ENCODE peak calls at places on chromosome 18, in ten cellular contexts. G, Q, W, T, X, V, N, Y, J and S are unnamed samples.

GRCh38 chr18:37403100-37403781 is 162.4 kb downstream of the CELF4 start:
- DNase-seq in G (peak; percentile 20), X (no peak), V (peak; percentile 86), T (peak; percentile 38), W (no peak), J (peak; percentile 68), N (no peak), Y (no peak), Q (no peak), S (no peak)

GRCh38 chr18:13390711-13391110 is 172.2 kb downstream of the LDLRAD4 start:
- DNase-seq in T (peak; percentile 10), V (no peak), G (no peak), X (no peak), W (no peak), J (no peak), Y (no peak), Q (no peak), N (no peak), S (no peak)

GRCh38 chr18:38811209-38811608 is 1245.6 kb upstream of the CELF4 start:
- DNase-seq in V (no peak), W (no peak), J (no peak), Y (no peak), T (no peak), G (no peak), N (no peak), Q (no peak), X (no peak), S (no peak)

GRCh38 chr18:35028556-35028955 is 12.7 kb upstream of the MAPRE2 start:
- DNase-seq in W (no peak), T (no peak), N (no peak), Y (no peak), J (no peak), G (no peak), V (no peak), Q (no peak), X (no peak), S (no peak)

GRCh38 chr18:35267809-35268208 is 22.2 kb downstream of the ZSCAN30 start:
- DNase-seq in J (peak; percentile 83), W (peak; percentile 26), V (no peak), G (peak; percentile 35), Y (peak; percentile 51), T (no peak), Q (no peak), N (no peak), X (peak; percentile 69), S (no peak)

GRCh38 chr18:2935438-2936192 is 77.3 kb downstream of the LPIN2 start:
- DNase-seq in Y (no peak), T (no peak), W (no peak), J (no peak), X (no peak), V (peak; percentile 57), N (no peak), G (no peak), Q (no peak), S (no peak)

GRCh38 chr18:57542801-57543427 is 43.6 kb downstream of the FECH start:
- DNase-seq in V (peak; percentile 65), T (no peak), Y (no peak), Q (no peak), G (no peak), X (no peak), J (no peak), N (no peak), W (no peak), S (no peak)

GRCh38 chr18:49591271-49591670 is 29.4 kb downstream of the LIPG start:
- DNase-seq in J (no peak), Q (no peak), N (no peak), T (no peak), Y (no peak), W (peak; percentile 48), X (peak; percentile 53), G (no peak), V (no peak), S (no peak)

GRCh38 chr18:49016648-49017539 is 66.1 kb upstream of the SMAD7 start:
- DNase-seq in V (peak; percentile 83), W (peak; percentile 13), X (peak; percentile 65), Y (no peak), Q (no peak), J (peak; percentile 64), G (peak; percentile 75), T (peak; percentile 71), N (peak; percentile 66), S (peak; percentile 15)

GRCh38 chr18:13179566-13180113 is 38.9 kb upstream of the LDLRAD4 start:
- DNase-seq in T (no peak), G (no peak), Q (no peak), N (no peak), X (peak; percentile 87), V (no peak), J (no peak), W (peak; percentile 74), Y (no peak), S (no peak)

GRCh38 chr18:23814977-23815614 is 125.8 kb downstream of the LAMA3 start:
- DNase-seq in W (no peak), J (no peak), N (no peak), G (no peak), T (peak; percentile 30), Y (peak; percentile 29), X (no peak), V (no peak), Q (no peak), S (no peak)

GRCh38 chr18:23585007-23585871 is 1.1 kb downstream of the NPC1 start:
- DNase-seq in N (peak; percentile 38), V (no peak), Q (peak; percentile 28), Y (no peak), J (no peak), W (peak; percentile 13), X (peak; percentile 59), T (peak; percentile 50), G (no peak), S (no peak)

GRCh38 chr18:24488824-24489493 is 28.5 kb downstream of the HRH4 start:
- DNase-seq in G (no peak), Q (peak; percentile 3), J (no peak), Y (no peak), V (peak; percentile 41), W (no peak), T (no peak), X (no peak), N (peak; percentile 18), S (peak; percentile 33)

GRCh38 chr18:37248281-37248680 is 317.3 kb downstream of the CELF4 start:
- DNase-seq in V (no peak), Q (no peak), G (no peak), W (no peak), J (peak; percentile 42), Y (no peak), X (no peak), T (no peak), N (no peak), S (no peak)

GRCh38 chr18:36660311-36660710 is 168.5 kb downstream of the TPGS2 start:
- DNase-seq in W (no peak), T (no peak), V (no peak), Q (no peak), Y (no peak), X (no peak), G (no peak), N (no peak), J (no peak), S (no peak)

GRCh38 chr18:51537487-51537886 is 340.0 kb upstream of the MEX3C start:
- DNase-seq in Q (peak; percentile 2), X (peak; percentile 49), V (no peak), G (peak; percentile 59), J (peak; percentile 74), T (no peak), Y (no peak), N (peak; percentile 40), W (peak; percentile 19), S (no peak)

GRCh38 chr18:74682141-74682997 is 84.7 kb downstream of the ZNF407 start:
- DNase-seq in X (no peak), W (no peak), T (no peak), Q (no peak), Y (no peak), J (no peak), N (no peak), G (no peak), V (no peak), S (no peak)

GRCh38 chr18:9614401-9615279 is at the start of gene PPP4R1:
- DNase-seq in N (peak; percentile 67), Y (peak; percentile 85), X (peak; percentile 88), J (peak; percentile 96), Q (no peak), W (peak; percentile 81), V (peak; percentile 52), T (peak; percentile 79), G (peak; percentile 85), S (peak; percentile 58)
- TF ChIP-seq POLR2A in N (peak; percentile 34), Y (peak; percentile 19), X (peak; percentile 28), J (no peak), Q (peak; percentile 75), W (no peak), V (peak; percentile 64), T (peak; percentile 54), G (peak; percentile 68), S (no peak)

GRCh38 chr18:77271720-77272481 is 22.3 kb downstream of the GALR1 start:
- DNase-seq in N (no peak), J (no peak), Y (no peak), G (no peak), T (no peak), V (peak; percentile 42), Q (no peak), X (no peak), W (no peak), S (no peak)
- TF ChIP-seq POLR2A in N (no peak), J (no peak), Y (no peak), G (no peak), T (no peak), V (no peak), Q (no peak), X (no peak), W (no peak), S (no peak)

DNA sequence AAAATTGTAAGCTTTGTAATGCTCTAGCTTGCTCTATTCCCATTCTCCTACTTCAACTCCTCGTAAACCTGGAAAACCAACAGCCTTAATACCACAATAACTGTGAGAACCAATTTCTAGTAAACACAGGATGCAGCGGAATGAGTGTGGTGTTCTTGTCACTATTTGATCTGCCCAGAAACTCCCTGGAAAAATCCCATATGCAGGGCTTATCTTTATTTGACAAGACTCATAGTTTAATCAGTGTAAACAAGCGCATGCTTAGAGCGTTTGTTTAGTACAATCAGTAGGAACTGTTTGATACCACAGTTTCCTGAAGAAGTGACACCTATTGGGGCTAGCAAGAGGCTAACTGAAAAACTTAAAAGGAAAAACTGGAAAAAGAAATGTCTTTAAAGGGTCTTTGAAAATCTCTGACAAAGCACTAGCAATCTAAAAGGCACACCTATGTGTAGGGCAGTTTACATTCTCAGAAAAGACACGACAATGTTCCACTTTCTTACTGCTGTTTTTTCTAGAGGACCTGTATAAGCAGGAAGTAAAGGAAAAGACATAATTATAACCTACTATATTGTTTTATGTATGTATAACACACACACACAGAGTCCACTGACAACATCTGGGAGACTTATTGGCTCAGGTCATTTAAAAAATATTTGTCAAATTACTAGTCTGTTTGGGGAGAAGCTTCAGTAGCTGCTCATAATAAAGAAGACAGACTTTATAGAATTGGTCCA is 241.4 kb upstream of the KLHL14 start:
- DNase-seq in J (no peak), Q (no peak), V (no peak), Y (no peak), W (no peak), G (no peak), X (no peak), T (no peak), N (no peak), S (no peak)
- TF ChIP-seq POLR2A in J (no peak), Q (no peak), V (no peak), Y (no peak), W (no peak), G (no peak), X (no peak), T (no peak), N (no peak), S (no peak)

GRCh38 chr18:41009926-41010325 is 945.1 kb upstream of the PIK3C3 start:
- DNase-seq in Y (no peak), X (no peak), W (no peak), G (no peak), N (no peak), Q (peak; percentile 33), V (no peak), T (no peak), J (no peak), S (no peak)

GRCh38 chr18:41004320-41004719 is 950.7 kb upstream of the PIK3C3 start:
- DNase-seq in Q (no peak), W (no peak), Y (no peak), G (no peak), X (no peak), T (no peak), V (no peak), N (no peak), J (no peak), S (no peak)
- TF ChIP-seq POLR2A in Q (no peak), W (no peak), Y (no peak), G (no peak), X (no peak), T (no peak), V (no peak), N (no peak), J (no peak), S (no peak)